ENCODE peak calls at places on chromosomes 16 and 17, in ten cellular contexts. B is left kidney; D is stimulated activated CD4-positive, alpha-beta T cell treated with anti-CD3 and anti-CD28 coated beads, Interleukin-2, amount 100 ng/mL, for 48 hours; P is left ventricle myocardium superior; W is activated naive CD8-positive, alpha-beta T cell treated with anti-CD3 and anti-CD28 coated beads, Interleukin-2, amount 50 U/mL, for 16 hours; M is brain microvascular endothelial cell; V is NCI-H1092; A is Peyer's patch; X is SJSA1; O is nephron progenitor cell. G is an unnamed sample.

GRCh38 chr17:40915199-40915661 is 22.2 kb downstream of the KRT23 start:
- DNase-seq in B (no peak), D (no peak), P (no peak), W (no peak), M (peak), V (no peak), A (no peak), X (no peak), O (no peak), G (peak)

GRCh38 chr17:2059837-2060658 is 5.1 kb downstream of the HIC1 start:
- DNase-seq in B (no peak), D (no peak), P (no peak), W (no peak), M (no peak), V (no peak), A (no peak), X (no peak), O (no peak), G (no peak)

GRCh38 chr16:89660146-89660545 is 2.5 kb downstream of the SPATA33 start:
- DNase-seq in B (no peak), D (no peak), P (no peak), W (no peak), M (no peak), V (no peak), A (no peak), X (no peak), O (no peak), G (no peak)

GRCh38 chr16:84199861-84200260 is 8.9 kb downstream of the ADAD2 start:
- DNase-seq in B (no peak), D (no peak), P (no peak), W (no peak), M (no peak), V (no peak), A (no peak), X (no peak), O (no peak), G (no peak)

GRCh38 chr17:83125515-83126274 is 46.3 kb downstream of the METRNL start:
- DNase-seq in B (peak), D (no peak), P (no peak), W (no peak), M (no peak), V (no peak), A (no peak), X (no peak), O (no peak), G (no peak)

GRCh38 chr17:37512442-37513070 is 22.9 kb downstream of the DUSP14 start:
- DNase-seq in B (peak), D (no peak), P (no peak), W (no peak), M (no peak), V (no peak), A (no peak), X (no peak), O (peak), G (no peak)

GRCh38 chr17:35315283-35315682 is 58.1 kb downstream of the SLFN11 start:
- DNase-seq in B (no peak), D (no peak), P (peak), W (no peak), M (peak), V (no peak), A (no peak), X (peak), O (no peak), G (peak)

GRCh38 chr16:67672739-67673662 is 6.4 kb downstream of the C16orf86 start:
- DNase-seq in B (peak), D (peak), P (peak), W (no peak), M (peak), V (peak), A (peak), X (no peak), O (peak), G (peak)

GRCh38 chr16:74034862-74035261 is 261.8 kb upstream of the PSMD7 start:
- DNase-seq in B (peak), D (no peak), P (no peak), W (no peak), M (peak), V (peak), A (no peak), X (no peak), O (peak), G (peak)

G was measured in fibroblast of villous mesenchyme.